ENCODE peak calls at places on chromosomes 2 and 18, in six cellular contexts. Z is upper lobe of right lung, N is B cell, B is fibroblast of pulmonary artery, W is HFFc6, J is cardiac fibroblast. K is an unnamed sample.
A peak's percentile ranks its signal among the peaks of the same experiment; 100 is the strongest.

GRCh38 chr18:63220903-63221302 is 98.7 kb downstream of the BCL2 start:
- DNase-seq in Z (no peak), B (no peak), W (no peak), J (no peak), N (no peak), K (no peak)

GRCh38 chr2:192127434-192127833 is 67.3 kb downstream of the TMEFF2 start:
- DNase-seq in J (peak; percentile 15), B (no peak), Z (no peak), W (no peak), N (no peak), K (no peak)

GRCh38 chr2:101253013-101253712 is 477 bp downstream of the CNOT11 start:
- DNase-seq in N (peak; percentile 75), Z (peak; percentile 89), B (peak; percentile 56), J (peak; percentile 64), W (peak; percentile 40), K (peak; percentile 31)

GRCh38 chr18:31684279-31685096 is at the start of gene B4GALT6:
- DNase-seq in N (no peak), W (no peak), Z (peak; percentile 64), B (peak; percentile 35), J (peak; percentile 27), K (no peak)

GRCh38 chr2:111662771-111663470 is 221.1 kb downstream of the ANAPC1 start:
- DNase-seq in B (peak; percentile 7), N (no peak), J (peak; percentile 43), Z (no peak), W (no peak), K (no peak)

GRCh38 chr2:197846789-197847188 is 42.4 kb downstream of the PLCL1 start:
- DNase-seq in B (peak; percentile 32), W (no peak), N (no peak), Z (no peak), J (peak; percentile 16), K (no peak)

GRCh38 chr2:25279091-25279651 is 62.6 kb downstream of the DNMT3A start:
- DNase-seq in W (no peak), N (peak; percentile 87), Z (no peak), J (no peak), B (peak; percentile 33), K (no peak)

GRCh38 chr18:9017900-9018217 is 84.6 kb upstream of the NDUFV2 start:
- DNase-seq in J (peak; percentile 89), B (no peak), Z (no peak), N (no peak), W (peak; percentile 52), K (no peak)

GRCh38 chr2:50951416-50951815 is 80.5 kb downstream of the NRXN1 start:
- DNase-seq in N (no peak), Z (no peak), J (peak; percentile 47), W (no peak), B (peak; percentile 53), K (no peak)

GRCh38 chr2:234410526-234410925 is 86.4 kb downstream of the ARL4C start:
- DNase-seq in Z (no peak), N (no peak), B (no peak), W (no peak), J (no peak), K (no peak)

GRCh38 chr2:19851116-19851515 is 50.7 kb downstream of the TTC32 start:
- DNase-seq in Z (no peak), J (no peak), N (peak; percentile 18), W (no peak), B (no peak), K (no peak)

GRCh38 chr18:39843546-39843945 is 2111.5 kb upstream of the PIK3C3 start:
- DNase-seq in Z (no peak), N (no peak), B (no peak), W (no peak), J (no peak), K (no peak)

GRCh38 chr18:59870623-59871130 is 29.1 kb upstream of the PMAIP1 start:
- DNase-seq in W (no peak), N (no peak), J (peak; percentile 50), B (peak; percentile 14), Z (no peak), K (no peak)

GRCh38 chr2:102140367-102140766 is 2.2 kb upstream of the IL1R1 start:
- DNase-seq in B (no peak), J (no peak), N (no peak), W (no peak), Z (no peak), K (no peak)

GRCh38 chr2:149166958-149167810 is 128.7 kb downstream of the LYPD6B start:
- DNase-seq in J (no peak), B (no peak), W (peak; percentile 31), Z (no peak), N (no peak), K (no peak)

GRCh38 chr2:30826916-30827315 is 19.7 kb upstream of the CAPN13 start:
- DNase-seq in Z (no peak), J (no peak), B (no peak), W (no peak), N (no peak), K (no peak)

GRCh38 chr2:47602996-47603395 is 179.9 kb upstream of the MSH6 start:
- DNase-seq in B (peak; percentile 26), N (no peak), W (no peak), J (peak; percentile 33), Z (no peak), K (peak; percentile 2)

GRCh38 chr2:160390544-160391258 is 102.9 kb downstream of the RBMS1 start:
- DNase-seq in N (no peak), W (peak; percentile 81), Z (no peak), B (no peak), J (peak; percentile 72), K (no peak)

GRCh38 chr2:176814740-176815367 is 397.7 kb upstream of the HNRNPA3 start:
- DNase-seq in Z (no peak), J (peak; percentile 34), W (peak; percentile 9), N (no peak), B (peak; percentile 30), K (no peak)

GRCh38 chr18:69820538-69820937 is 127.1 kb downstream of the CD226 start:
- DNase-seq in N (no peak), B (no peak), W (no peak), Z (no peak), J (no peak), K (no peak)

GRCh38 chr2:127486247-127486912 is 39.9 kb downstream of the IWS1 start:
- DNase-seq in B (peak; percentile 36), W (no peak), N (no peak), Z (no peak), J (peak; percentile 24), K (no peak)

GRCh38 chr2:192195548-192196418 is 1.1 kb upstream of the TMEFF2 start:
- DNase-seq in N (no peak), B (peak; percentile 26), J (peak; percentile 43), Z (peak; percentile 63), W (no peak), K (no peak)

GRCh38 chr2:144553379-144553778 is 33.5 kb upstream of the ZEB2 start:
- DNase-seq in B (peak; percentile 87), N (no peak), W (peak; percentile 89), Z (no peak), J (peak; percentile 97), K (peak; percentile 66)

DNA sequence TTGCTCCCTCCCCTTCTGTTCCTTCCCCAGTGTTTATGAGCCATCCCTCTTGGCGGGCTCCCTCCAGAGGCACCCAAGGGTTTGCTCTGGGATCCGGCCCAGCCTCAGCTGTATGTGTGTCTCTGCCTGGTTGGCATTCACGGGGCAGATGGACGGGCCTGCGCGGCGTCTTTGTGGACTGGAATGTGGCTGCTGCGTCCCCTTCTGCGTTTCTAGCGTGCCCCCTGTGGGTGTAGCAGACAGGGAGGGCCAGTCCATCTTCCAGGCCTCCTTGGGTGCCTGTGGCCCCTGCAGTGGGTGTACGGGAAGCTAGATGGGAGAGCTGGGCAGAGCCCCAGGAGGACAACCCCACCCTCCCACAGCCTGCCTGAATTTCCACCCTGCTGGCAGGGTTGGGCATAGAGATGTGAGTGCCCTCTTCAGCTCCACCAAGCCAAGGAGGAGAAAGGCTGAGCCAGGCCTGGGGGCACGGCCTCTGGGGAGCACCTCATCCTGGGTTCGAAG is 15.7 kb downstream of the GPC1 start:
- DNase-seq in Z (no peak), B (no peak), W (no peak), J (no peak), N (no peak), K (no peak)
- TF ChIP-seq CTCF in Z (no peak), B (no peak), W (no peak), J (no peak), N (no peak), K (no peak)

DNA sequence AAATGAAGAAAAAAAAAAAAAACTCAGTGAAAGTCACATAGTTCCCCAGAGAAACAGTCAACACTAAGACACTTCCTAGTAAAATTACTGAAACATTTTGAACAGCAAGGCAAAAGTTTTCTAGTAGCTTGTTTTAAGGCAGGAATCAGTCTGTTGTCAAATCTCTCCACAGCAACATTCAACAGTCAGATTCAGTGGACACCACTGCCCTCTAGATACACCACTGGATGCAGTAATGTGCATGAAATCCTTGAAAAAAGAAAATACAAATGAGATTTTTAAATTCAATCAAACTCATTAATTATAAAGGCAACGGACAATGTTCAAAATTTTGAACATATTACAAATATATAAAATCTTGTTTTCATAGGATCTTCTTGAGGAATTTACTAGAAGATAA is 46.4 kb downstream of the GRB14 start:
- DNase-seq in N (no peak), W (no peak), Z (no peak), J (no peak), B (no peak), K (no peak)
- TF ChIP-seq CTCF in N (no peak), W (peak; percentile 19), Z (no peak), J (no peak), B (no peak), K (peak; percentile 10)

GRCh38 chr2:174438146-174438886 is 42.8 kb downstream of the SCRN3 start:
- DNase-seq in W (no peak), J (no peak), Z (no peak), N (no peak), B (peak; percentile 13), K (no peak)

GRCh38 chr2:174431902-174432301 is 36.4 kb downstream of the SCRN3 start:
- DNase-seq in B (no peak), J (no peak), N (no peak), Z (no peak), W (no peak), K (no peak)

GRCh38 chr2:174439950-174440349 is 44.4 kb downstream of the SCRN3 start:
- DNase-seq in Z (no peak), J (no peak), N (no peak), B (no peak), W (no peak), K (no peak)

GRCh38 chr2:174439323-174439722 is 43.8 kb downstream of the SCRN3 start:
- DNase-seq in B (no peak), N (no peak), W (no peak), Z (no peak), J (no peak), K (no peak)

GRCh38 chr2:174436351-174436750 is 40.8 kb downstream of the SCRN3 start:
- DNase-seq in N (no peak), B (no peak), J (no peak), W (no peak), Z (no peak), K (no peak)
- TF ChIP-seq CTCF in N (no peak), B (no peak), J (no peak), W (no peak), Z (no peak), K (no peak)

GRCh38 chr2:207674266-207674774 is 37.1 kb upstream of the CCNYL1 start:
- DNase-seq in Z (no peak), J (no peak), W (no peak), B (no peak), N (no peak), K (no peak)

GRCh38 chr2:207670887-207671286 is 40.6 kb upstream of the CCNYL1 start:
- DNase-seq in N (no peak), J (no peak), W (no peak), Z (no peak), B (no peak), K (no peak)

GRCh38 chr2:207673431-207673830 is 38.0 kb upstream of the CCNYL1 start:
- DNase-seq in B (no peak), J (no peak), W (no peak), Z (no peak), N (no peak), K (no peak)

GRCh38 chr2:207676827-207677354 is 34.5 kb upstream of the CCNYL1 start:
- DNase-seq in B (peak; percentile 90), Z (no peak), N (no peak), W (peak; percentile 67), J (peak; percentile 86), K (peak; percentile 64)

GRCh38 chr2:207674826-207675225 is 36.6 kb upstream of the CCNYL1 start:
- DNase-seq in N (no peak), J (no peak), W (no peak), B (no peak), Z (no peak), K (no peak)
- TF ChIP-seq CTCF in N (no peak), J (no peak), W (no peak), B (no peak), Z (no peak), K (no peak)

K was measured in AG09309.